ENCODE peak calls at places on chromosome 19, in six cellular contexts. V is bronchial epithelial cell, Y is Panc1, U is IMR-90, W is suprapubic skin, H is tibial nerve. A is an unnamed sample.

GRCh38 chr19:34171539-34171876 is 796 bp upstream of the LSM14A start:
- DNase-seq in H (no peak), W (no peak), Y (no peak), V (peak; percentile 71), U (peak; percentile 93), A (no peak)

GRCh38 chr19:21202865-21203494 is 61.1 kb downstream of the ZNF431 start:
- DNase-seq in W (no peak), H (peak; percentile 17), V (peak; percentile 37), Y (peak; percentile 22), U (peak; percentile 14), A (peak; percentile 38)

GRCh38 chr19:30799854-30800755 is 427.9 kb downstream of the ZNF536 start:
- DNase-seq in W (no peak), Y (no peak), H (peak; percentile 47), V (peak; percentile 1), U (no peak), A (no peak)

GRCh38 chr19:55487884-55488687 is at the start of gene SSC5D:
- DNase-seq in V (no peak), W (peak; percentile 81), H (no peak), U (peak; percentile 26), Y (no peak), A (no peak)

GRCh38 chr19:58582985-58583384 is 9.8 kb upstream of the MZF1 start:
- DNase-seq in H (no peak), W (peak; percentile 68), V (no peak), U (no peak), Y (no peak), A (no peak)

GRCh38 chr19:34155686-34156085 is 16.6 kb upstream of the LSM14A start:
- DNase-seq in V (peak; percentile 15), Y (no peak), U (peak; percentile 65), W (no peak), H (no peak), A (no peak)

GRCh38 chr19:12788682-12789097 is 2.6 kb upstream of the JUNB start:
- DNase-seq in W (no peak), U (peak; percentile 75), V (peak; percentile 67), H (peak; percentile 79), Y (no peak), A (no peak)

GRCh38 chr19:807627-808175 is 10.4 kb downstream of the PTBP1 start:
- DNase-seq in Y (no peak), U (no peak), V (no peak), H (no peak), W (no peak), A (no peak)

GRCh38 chr19:7742575-7742974 is 4.8 kb downstream of the CD209 start:
- DNase-seq in U (no peak), V (no peak), H (no peak), W (no peak), Y (no peak), A (no peak)

DNA sequence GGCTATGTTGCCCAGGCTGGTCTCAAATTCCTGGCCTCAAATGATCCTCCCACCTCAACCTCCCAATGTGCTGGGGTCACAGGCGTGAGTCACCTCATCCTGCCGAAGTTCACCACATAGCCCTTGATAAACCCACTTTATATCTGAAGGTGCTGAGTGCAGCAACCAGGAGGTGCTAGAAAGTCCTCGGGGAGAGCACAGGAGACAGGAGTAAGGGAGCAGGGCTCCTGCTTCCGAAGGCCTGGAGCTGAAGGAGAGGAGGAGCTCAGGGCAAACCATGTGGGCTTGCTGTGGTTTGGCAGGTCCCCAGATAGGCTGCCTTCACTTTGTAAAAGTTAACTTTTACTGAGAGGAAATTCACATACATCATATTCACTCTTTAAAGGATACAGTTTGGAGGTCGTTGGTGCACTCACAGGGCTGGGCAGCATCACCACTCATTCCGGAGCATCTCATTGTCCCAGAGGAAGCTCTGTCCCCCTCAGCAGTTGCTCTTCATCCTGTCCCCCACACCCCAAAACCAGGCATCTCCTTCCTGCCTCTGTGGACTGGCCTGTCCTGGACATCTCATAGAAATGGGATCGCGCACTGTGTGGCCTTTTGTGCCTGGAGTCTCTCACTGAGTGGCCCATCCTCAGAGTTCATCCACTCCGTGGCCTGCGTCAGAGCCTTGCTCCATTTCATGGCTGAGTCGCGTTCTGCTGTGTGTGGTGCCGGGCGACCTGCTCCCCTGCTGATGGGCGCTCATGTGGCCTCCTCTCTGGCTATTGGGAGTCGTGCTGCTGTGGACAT is 49.5 kb downstream of the KDM4B start:
- DNase-seq in W (no peak), V (no peak), H (no peak), Y (no peak), U (peak; percentile 65), A (no peak)
- TF ChIP-seq CTCF in W (no peak), V (no peak), H (no peak), Y (no peak), U (no peak), A (no peak)

GRCh38 chr19:48632692-48633147 is 4.5 kb downstream of the DBP start:
- DNase-seq in W (no peak), H (no peak), U (peak; percentile 53), V (peak; percentile 84), Y (no peak), A (no peak)

GRCh38 chr19:48634036-48634342 is 3.2 kb downstream of the DBP start:
- DNase-seq in V (no peak), W (no peak), H (no peak), U (no peak), Y (no peak), A (no peak)

GRCh38 chr19:48634424-48635262 is 2.5 kb downstream of the DBP start:
- DNase-seq in V (peak; percentile 80), U (peak; percentile 92), W (peak; percentile 99), Y (no peak), H (peak; percentile 97), A (peak; percentile 89)

GRCh38 chr19:48635263-48635965 is 1.8 kb downstream of the DBP start:
- DNase-seq in W (no peak), Y (no peak), V (no peak), U (no peak), H (peak; percentile 76), A (no peak)

DNA sequence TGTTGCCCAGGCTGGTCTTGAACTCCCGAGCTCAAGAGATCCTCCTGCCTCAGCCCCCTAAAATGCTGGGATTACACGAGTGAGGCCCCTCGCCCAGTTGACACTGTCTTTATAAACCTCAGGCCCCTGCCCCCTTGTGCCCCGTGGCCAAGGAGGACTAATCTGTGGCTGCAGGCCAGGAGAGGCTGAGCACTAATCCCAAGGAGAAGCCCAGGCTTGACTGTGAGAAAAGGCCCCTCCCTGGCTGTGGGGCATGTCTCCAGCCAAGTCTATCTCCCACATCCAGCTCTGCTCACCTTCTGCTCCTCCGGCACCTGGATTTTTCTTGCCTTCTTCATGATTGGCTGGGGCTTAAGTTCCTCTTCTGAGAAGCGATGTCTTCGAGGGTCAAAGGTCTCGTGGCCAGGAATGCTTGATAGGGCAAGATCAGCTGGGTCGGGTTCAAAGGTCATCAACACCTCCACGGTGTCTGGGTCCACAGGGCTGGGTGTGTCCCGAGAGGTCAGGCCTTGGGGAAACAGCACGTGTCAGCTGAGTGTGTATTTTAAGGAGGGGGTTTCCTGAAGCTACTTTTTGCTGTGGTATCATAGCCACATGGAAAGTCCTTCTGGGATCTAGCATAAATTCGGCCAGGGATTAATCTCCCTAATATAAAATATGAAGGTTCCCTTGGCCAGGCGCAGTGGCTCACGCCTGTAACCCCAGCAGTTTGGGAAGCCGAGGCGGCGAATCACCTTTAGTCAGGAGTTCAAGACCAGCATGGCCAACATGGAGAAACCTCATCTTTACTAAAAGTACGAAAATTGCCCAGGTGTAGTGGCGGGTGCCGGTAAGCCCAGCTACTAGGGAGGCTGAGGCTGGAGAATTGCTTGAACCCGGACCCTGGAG is 3.8 kb downstream of the DBP start:
- DNase-seq in V (peak; percentile 40), Y (no peak), U (no peak), W (no peak), H (no peak), A (no peak)
- H3K4me3 ChIP-seq in V (no peak overlapping the region), Y (no peak overlapping the region), U (no peak overlapping the region), W (peak overlapping the region; percentile 82), H (no peak overlapping the region), A (peak overlapping the region; percentile 43)

DNA sequence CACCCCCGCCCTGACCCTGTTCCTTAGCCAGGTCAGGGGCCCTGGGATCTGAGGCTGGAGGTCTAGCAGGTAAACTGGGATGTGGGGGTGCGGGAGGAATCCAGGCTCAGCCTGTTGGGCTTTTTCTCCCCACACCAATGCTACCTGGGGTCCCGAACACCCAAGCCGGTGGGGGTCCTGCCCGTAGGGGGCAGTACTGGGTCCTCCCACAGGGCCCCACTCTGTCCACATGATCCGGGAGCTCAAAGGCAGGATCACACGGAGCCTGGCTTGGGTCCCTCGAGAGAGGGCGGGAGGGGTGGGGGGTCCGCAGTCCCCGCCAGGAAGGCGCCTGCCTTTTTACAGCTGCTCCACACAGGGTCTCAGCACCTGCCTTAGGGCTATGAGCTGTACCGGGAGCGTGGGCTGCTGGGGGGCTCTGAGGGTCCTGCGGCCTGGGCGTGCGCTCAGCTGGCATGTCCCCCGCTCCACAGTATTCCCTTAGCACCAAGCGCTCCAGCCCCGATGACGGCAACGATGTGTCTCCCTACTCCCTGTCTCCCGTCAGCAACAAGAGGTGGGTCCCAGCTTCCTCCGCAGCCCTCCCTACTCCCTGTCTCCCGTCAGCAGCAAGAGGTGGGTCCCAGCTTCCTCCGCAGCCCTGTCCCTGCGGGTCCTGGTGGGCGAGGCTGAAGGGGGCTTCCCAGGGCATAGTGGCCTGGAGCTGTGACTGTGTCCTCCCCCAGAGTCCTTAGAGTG is 12.3 kb upstream of the TEKTIP1 start:
- DNase-seq in W (no peak), H (no peak), Y (no peak), V (no peak), U (no peak), A (no peak)
- TF ChIP-seq CTCF in W (no peak), H (no peak), Y (no peak), V (peak; percentile 18), U (no peak), A (peak; percentile 9)

GRCh38 chr19:54431255-54431838 is 16.1 kb downstream of the TTYH1 start:
- DNase-seq in Y (no peak), H (no peak), W (no peak), U (peak; percentile 28), V (peak; percentile 22), A (peak; percentile 97)
- H3K4me3 ChIP-seq in Y (peak overlapping the region; percentile 40), H (peak overlapping the region; percentile 44), W (peak overlapping the region; percentile 38), U (no peak overlapping the region), V (no peak overlapping the region), A (peak overlapping the region; percentile 43)

GRCh38 chr19:15864824-15865223 is 33.0 kb downstream of the CYP4F2 start:
- DNase-seq in Y (no peak), V (no peak), H (no peak), W (no peak), U (no peak), A (no peak)

GRCh38 chr19:15869873-15870272 is 28.0 kb downstream of the CYP4F2 start:
- DNase-seq in V (no peak), W (no peak), Y (no peak), U (no peak), H (no peak), A (no peak)

GRCh38 chr19:15871570-15871969 is 26.3 kb downstream of the CYP4F2 start:
- DNase-seq in V (no peak), Y (no peak), U (no peak), H (no peak), W (no peak), A (no peak)

GRCh38 chr19:15866646-15867045 is 31.2 kb downstream of the CYP4F2 start:
- DNase-seq in W (no peak), H (no peak), Y (no peak), U (no peak), V (no peak), A (no peak)

DNA sequence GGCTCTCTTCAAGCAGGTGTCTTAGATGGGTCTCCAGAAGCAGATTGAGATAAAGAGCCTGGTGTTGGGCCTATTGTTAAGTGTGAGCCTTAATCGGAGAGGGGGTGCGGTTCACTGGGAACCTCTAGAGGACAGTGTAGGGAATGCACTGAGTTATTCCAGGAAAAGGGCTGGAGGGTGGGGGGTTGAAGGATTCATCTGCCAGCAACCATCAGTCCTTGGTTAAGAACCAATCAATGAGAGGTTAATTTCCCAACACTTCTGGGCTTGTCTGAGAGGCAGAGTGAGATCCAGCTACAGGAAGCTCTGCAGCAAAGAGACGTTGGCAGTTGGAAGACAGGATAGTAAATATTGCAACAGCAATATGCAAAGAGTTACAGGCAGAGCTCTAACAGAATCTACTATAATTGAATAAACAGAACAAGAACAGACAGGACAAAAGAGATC is 28.7 kb downstream of the CYP4F2 start:
- DNase-seq in U (no peak), H (peak; percentile 36), W (no peak), Y (peak; percentile 2), V (peak; percentile 92), A (peak; percentile 80)
- TF ChIP-seq CTCF in U (peak; percentile 34), H (peak; percentile 65), W (peak; percentile 57), Y (peak; percentile 81), V (peak; percentile 79), A (peak; percentile 78)

A was measured in LNCaP clone FGC.